ENCODE peak calls at places on chromosome 1, in eight cellular contexts. U is foreskin fibroblast; H is GM12865; E is RWPE2; O is neural progenitor cell; T is Jurkat, Clone E6-1; G is GM23248; L is brain microvascular endothelial cell. X is an unnamed sample.

GRCh38 chr1:89149229-89149628 is 23.3 kb upstream of the GBP2 start:
- DNase-seq in U (peak; percentile 19), H (no peak), E (no peak), O (peak; percentile 49), T (no peak), G (peak; percentile 37), L (peak; percentile 22), X (no peak)

GRCh38 chr1:213135572-213135971 is 84.5 kb downstream of the RPS6KC1 start:
- DNase-seq in U (peak; percentile 61), H (no peak), E (no peak), O (no peak), T (no peak), G (peak; percentile 60), L (no peak), X (no peak)

GRCh38 chr1:209207701-209208286 is 375.7 kb upstream of the CAMK1G start:
- DNase-seq in U (peak; percentile 90), H (peak; percentile 82), E (no peak), O (peak; percentile 92), T (no peak), G (peak; percentile 88), L (peak; percentile 66), X (peak; percentile 61)

GRCh38 chr1:28865997-28866650 is 48.2 kb upstream of the EPB41 start:
- DNase-seq in U (peak; percentile 37), H (no peak), E (no peak), O (no peak), T (no peak), G (peak; percentile 43), L (no peak), X (no peak)

GRCh38 chr1:8396083-8396911 is 78.4 kb downstream of the SLC45A1 start:
- DNase-seq in U (peak; percentile 69), H (no peak), E (no peak), O (peak; percentile 76), T (no peak), G (peak; percentile 73), L (peak; percentile 49), X (no peak)

GRCh38 chr1:23904748-23905357 is 8.3 kb downstream of the CNR2 start:
- DNase-seq in U (no peak), H (peak; percentile 88), E (no peak), O (no peak), T (no peak), G (no peak), L (no peak), X (no peak)

GRCh38 chr1:225470210-225470609 is 42.4 kb upstream of the LBR start:
- DNase-seq in U (no peak), H (no peak), E (no peak), O (no peak), T (no peak), G (no peak), L (no peak), X (peak; percentile 42)

GRCh38 chr1:33860671-33861070 is 3.2 kb upstream of the HMGB4 start:
- DNase-seq in U (peak; percentile 6), H (no peak), E (no peak), O (no peak), T (no peak), G (peak; percentile 71), L (no peak), X (no peak)

GRCh38 chr1:167227934-167228378 is 7.3 kb downstream of the POU2F1 start:
- DNase-seq in U (no peak), H (no peak), E (no peak), O (peak; percentile 45), T (no peak), G (peak; percentile 17), L (no peak), X (no peak)

GRCh38 chr1:181129771-181130606 is 41.5 kb downstream of the IER5 start:
- DNase-seq in U (no peak), H (peak; percentile 76), E (no peak), O (no peak), T (no peak), G (no peak), L (no peak), X (no peak)

GRCh38 chr1:31183927-31184554 is 55.6 kb downstream of the NKAIN1 start:
- DNase-seq in U (peak; percentile 64), H (peak; percentile 56), E (no peak), O (peak; percentile 80), T (peak; percentile 39), G (peak; percentile 43), L (peak; percentile 29), X (no peak)

GRCh38 chr1:107061886-107062285 is 5.4 kb downstream of the PRMT6 start:
- DNase-seq in U (no peak), H (no peak), E (no peak), O (no peak), T (no peak), G (no peak), L (no peak), X (no peak)

GRCh38 chr1:76433528-76433927 is 359.0 kb downstream of the ST6GALNAC3 start:
- DNase-seq in U (peak; percentile 25), H (no peak), E (no peak), O (no peak), T (no peak), G (peak; percentile 4), L (peak; percentile 69), X (no peak)

GRCh38 chr1:246748867-246749266 is 24.7 kb downstream of the SCCPDH start:
- DNase-seq in U (peak; percentile 49), H (no peak), E (no peak), O (no peak), T (no peak), G (peak; percentile 18), L (peak; percentile 3), X (no peak)

GRCh38 chr1:50426108-50426700 is 3.0 kb upstream of the DMRTA2 start:
- DNase-seq in U (no peak), H (no peak), E (no peak), O (peak; percentile 34), T (no peak), G (no peak), L (no peak), X (no peak)

GRCh38 chr1:182668633-182669032 is 15.8 kb downstream of the RGS8 start:
- DNase-seq in U (no peak), H (no peak), E (no peak), O (no peak), T (no peak), G (no peak), L (no peak), X (no peak)

GRCh38 chr1:184465489-184466146 is 78.8 kb downstream of the C1orf21 start:
- DNase-seq in U (peak; percentile 52), H (no peak), E (no peak), O (peak; percentile 27), T (no peak), G (no peak), L (peak; percentile 14), X (no peak)

GRCh38 chr1:193192586-193192985 is 6.2 kb upstream of the B3GALT2 start:
- DNase-seq in U (no peak), H (no peak), E (no peak), O (no peak), T (no peak), G (no peak), L (no peak), X (no peak)

GRCh38 chr1:201891451-201892045 is 2.9 kb downstream of the SHISA4 start:
- DNase-seq in U (no peak), H (no peak), E (no peak), O (no peak), T (no peak), G (no peak), L (no peak), X (no peak)

DNA sequence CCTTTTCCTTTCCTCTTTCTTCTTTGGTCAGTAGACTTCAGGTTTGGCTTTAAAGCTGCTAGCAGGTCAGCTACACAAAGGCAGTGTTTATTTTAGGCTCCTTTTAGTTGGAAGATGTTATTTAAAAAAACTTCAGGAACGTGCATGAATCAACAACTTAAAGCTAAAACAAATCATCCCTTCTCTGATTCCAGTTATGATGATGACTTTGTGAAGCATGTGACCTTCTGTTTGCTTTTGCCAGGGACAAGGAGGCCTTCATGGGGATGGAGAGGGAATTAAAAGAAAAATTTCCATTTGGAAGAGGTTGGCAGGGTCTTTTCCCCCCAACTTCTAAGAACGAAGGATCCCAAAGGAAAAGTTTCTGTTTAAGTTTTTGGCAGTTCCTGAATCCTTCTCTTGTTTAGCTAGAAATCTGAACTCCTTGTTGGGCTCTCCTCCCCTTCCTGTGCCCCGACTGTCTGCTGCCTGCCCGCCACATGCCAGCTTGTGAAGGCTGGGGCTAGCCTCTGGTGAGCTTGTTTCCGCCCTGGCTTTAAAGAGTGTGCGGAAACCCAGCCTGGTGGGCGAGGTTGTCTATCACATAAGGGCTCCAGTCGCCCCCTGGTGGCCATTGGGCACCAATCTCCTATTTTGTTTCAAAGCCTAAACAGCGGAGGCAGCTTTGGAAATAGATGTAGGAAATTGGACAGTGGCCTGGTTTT is 9.5 kb downstream of the ATP8B2 start:
- DNase-seq in U (peak; percentile 94), H (peak; percentile 92), E (no peak), O (peak; percentile 94), T (peak; percentile 94), G (peak; percentile 93), L (peak; percentile 78), X (peak; percentile 88)
- H3K4me3 ChIP-seq in U (no peak overlapping the region), H (no peak overlapping the region), E (no peak overlapping the region), O (no peak overlapping the region), T (no peak overlapping the region), G (no peak overlapping the region), L (no peak overlapping the region), X (no peak overlapping the region)

GRCh38 chr1:17559618-17560419 is 20.3 kb downstream of the ARHGEF10L start:
- DNase-seq in U (no peak), H (no peak), E (no peak), O (no peak), T (no peak), G (no peak), L (no peak), X (no peak)

GRCh38 chr1:17563494-17564281 is 24.2 kb downstream of the ARHGEF10L start:
- DNase-seq in U (peak; percentile 29), H (no peak), E (no peak), O (no peak), T (no peak), G (peak; percentile 30), L (no peak), X (no peak)

GRCh38 chr1:17562375-17562774 is 22.9 kb downstream of the ARHGEF10L start:
- DNase-seq in U (no peak), H (no peak), E (no peak), O (no peak), T (no peak), G (no peak), L (no peak), X (no peak)

GRCh38 chr1:17561252-17561558 is 21.7 kb downstream of the ARHGEF10L start:
- DNase-seq in U (no peak), H (no peak), E (no peak), O (no peak), T (no peak), G (peak; percentile 77), L (no peak), X (no peak)

GRCh38 chr1:17561561-17561985 is 22.1 kb downstream of the ARHGEF10L start:
- DNase-seq in U (peak; percentile 58), H (no peak), E (no peak), O (no peak), T (no peak), G (peak; percentile 80), L (no peak), X (no peak)
- H3K4me3 ChIP-seq in U (no peak overlapping the region), H (no peak overlapping the region), E (no peak overlapping the region), O (no peak overlapping the region), T (no peak overlapping the region), G (peak overlapping the region; percentile 52), L (no peak overlapping the region), X (peak overlapping the region; percentile 15)

GRCh38 chr1:19596065-19596718 is 47.9 kb upstream of the NBL1 start:
- DNase-seq in U (no peak), H (no peak), E (no peak), O (peak; percentile 50), T (no peak), G (peak; percentile 57), L (no peak), X (no peak)
- H3K4me3 ChIP-seq in U (peak overlapping the region; percentile 91), H (peak overlapping the region; percentile 65), E (peak overlapping the region; percentile 87), O (peak overlapping the region; percentile 88), T (peak overlapping the region; percentile 84), G (peak overlapping the region; percentile 85), L (peak overlapping the region; percentile 86), X (peak overlapping the region; percentile 83)

GRCh38 chr1:112675728-112676381 is 1.4 kb downstream of the MOV10 start:
- DNase-seq in U (no peak), H (no peak), E (no peak), O (no peak), T (peak; percentile 41), G (no peak), L (no peak), X (no peak)
- H3K4me3 ChIP-seq in U (peak overlapping the region; percentile 87), H (peak overlapping the region; percentile 90), E (peak overlapping the region; percentile 58), O (peak overlapping the region; percentile 81), T (peak overlapping the region; percentile 81), G (peak overlapping the region; percentile 84), L (peak overlapping the region; percentile 86), X (peak overlapping the region; percentile 83)